ENCODE peak calls at places on chromosome 21, in seven cellular contexts. K is GM18507, U is DMS 273 treated with DMSO at 0.1 percent for 48 hours, P is aorta, S is heart left ventricle, M is germinal center, I is DMS153. D is an unnamed sample.

GRCh38 chr21:41545500-41546359 is 37.8 kb upstream of the TMPRSS2 start:
- DNase-seq in U (no peak), I (no peak), S (no peak), K (no peak), P (no peak), M (no peak), D (no peak)

GRCh38 chr21:25329227-25329626 is 278.1 kb downstream of the MRPL39 start:
- DNase-seq in P (no peak), M (no peak), I (no peak), S (no peak), U (no peak), K (no peak), D (no peak)

GRCh38 chr21:32702702-32703101 is 25.1 kb downstream of the SYNJ1 start:
- DNase-seq in P (no peak), M (no peak), I (peak), K (no peak), U (no peak), S (no peak), D (no peak)

GRCh38 chr21:45515241-45516061 is 26.8 kb downstream of the SLC19A1 start:
- DNase-seq in U (no peak), I (no peak), K (no peak), S (no peak), P (peak), M (no peak), D (no peak)

GRCh38 chr21:34367320-34367935 is 3.6 kb downstream of the KCNE2 start:
- DNase-seq in I (peak), K (no peak), U (peak), S (peak), P (no peak), M (peak), D (no peak)

GRCh38 chr21:37281993-37282392 is 14.9 kb upstream of the VPS26C start:
- DNase-seq in S (no peak), P (no peak), M (no peak), I (peak), K (no peak), U (no peak), D (peak)

GRCh38 chr21:45942011-45942546 is 39.5 kb upstream of the COL6A1 start:
- DNase-seq in M (no peak), U (no peak), K (no peak), I (no peak), P (no peak), S (no peak), D (no peak)

GRCh38 chr21:33300701-33301631 is 23.8 kb upstream of the IFNAR1 start:
- DNase-seq in I (peak), M (peak), K (no peak), P (no peak), U (no peak), S (peak), D (no peak)

GRCh38 chr21:36791695-36792451 is 93.0 kb downstream of the SIM2 start:
- DNase-seq in I (no peak), P (no peak), M (no peak), S (no peak), U (no peak), K (no peak), D (no peak)

GRCh38 chr21:44579056-44579832 is 1.2 kb downstream of the KRTAP10-5 start:
- DNase-seq in I (no peak), S (no peak), K (no peak), U (no peak), M (no peak), P (no peak), D (no peak)

GRCh38 chr21:29975776-29976175 is 36.0 kb upstream of the GRIK1 start:
- DNase-seq in S (no peak), I (no peak), M (no peak), U (no peak), K (no peak), P (no peak), D (no peak)

GRCh38 chr21:38438476-38438893 is 59.8 kb downstream of the ERG start:
- DNase-seq in I (no peak), S (peak), U (no peak), M (no peak), K (no peak), P (peak), D (no peak)

GRCh38 chr21:45517249-45518065 is 24.8 kb downstream of the SLC19A1 start:
- DNase-seq in M (no peak), K (no peak), I (no peak), U (no peak), S (no peak), P (peak), D (no peak)

GRCh38 chr21:22791986-22792560 is 1793.9 kb downstream of the NCAM2 start:
- DNase-seq in K (peak), M (peak), S (no peak), P (no peak), U (no peak), I (no peak), D (peak)

GRCh38 chr21:43712268-43712942 is 6.5 kb upstream of the PDXK start:
- DNase-seq in P (peak), I (no peak), M (no peak), K (no peak), U (no peak), S (no peak), D (no peak)

D was measured in NCI-H524 treated with DMSO at 0.1 percent for 48 hours.